ENCODE peak calls at places on chromosomes 13 and 19, in nine cellular contexts. B, O, W, Q, D, K, I, M and J are unnamed samples.

GRCh38 chr19:35885909-35886308 is 14.4 kb downstream of the NFKBID start:
- DNase-seq in O (no peak), B (no peak), M (no peak), W (no peak), I (no peak), K (no peak), Q (no peak), D (no peak), J (no peak)

GRCh38 chr19:54606891-54607781 is 13.7 kb downstream of the LILRA1 start:
- DNase-seq in Q (no peak), W (no peak), I (no peak), O (no peak), D (no peak), M (no peak), K (no peak), B (no peak), J (no peak)

GRCh38 chr13:97091202-97091601 is 96.9 kb upstream of the OXGR1 start:
- DNase-seq in D (no peak), I (no peak), B (no peak), Q (no peak), K (no peak), O (no peak), W (no peak), M (no peak), J (no peak)

GRCh38 chr13:21948781-21949474 is 278.1 kb downstream of the FGF9 start:
- DNase-seq in I (no peak), B (no peak), O (no peak), M (no peak), D (no peak), K (no peak), Q (no peak), W (no peak), J (no peak)

GRCh38 chr13:23848639-23849282 is 40.4 kb downstream of the MIPEP start:
- DNase-seq in Q (no peak), W (no peak), K (no peak), B (no peak), M (no peak), D (no peak), O (no peak), I (peak), J (no peak)

GRCh38 chr19:38792250-38793111 is 3.5 kb downstream of the LGALS7B start:
- DNase-seq in D (peak), M (no peak), W (no peak), K (peak), I (no peak), Q (no peak), O (no peak), B (no peak), J (no peak)

GRCh38 chr13:112808377-112809140 is 118.7 kb downstream of the ATP11A start:
- DNase-seq in K (no peak), B (no peak), W (no peak), D (no peak), I (no peak), M (no peak), O (no peak), Q (no peak), J (no peak)

GRCh38 chr19:1672038-1672768 is 19.8 kb upstream of the TCF3 start:
- DNase-seq in Q (no peak), O (peak), K (peak), B (no peak), M (peak), W (peak), I (peak), D (no peak), J (no peak)

GRCh38 chr13:85314686-85315085 is 484.5 kb downstream of the SLITRK6 start:
- DNase-seq in D (no peak), I (no peak), K (no peak), M (no peak), W (no peak), Q (peak), B (no peak), O (no peak), J (no peak)